ENCODE peak calls at places on chromosome 6, in four cellular contexts. V is NCI-H510A treated with DMSO at 0.1 percent for 48 hours, S is nephron progenitor cell, G is mammary epithelial cell. R is an unnamed sample.

GRCh38 chr6:139490482-139490881 is 116.0 kb upstream of the CITED2 start:
- DNase-seq in V (no peak), S (no peak), G (no peak), R (no peak)

GRCh38 chr6:122790740-122791679 is 2.0 kb downstream of the SMPDL3A start:
- DNase-seq in V (no peak), S (no peak), G (no peak), R (no peak)

GRCh38 chr6:6654599-6655575 is 66.4 kb downstream of the LY86 start:
- DNase-seq in V (no peak), S (no peak), G (no peak), R (no peak)

GRCh38 chr6:145587342-145587741 is 148.0 kb downstream of the EPM2A start:
- DNase-seq in V (no peak), S (no peak), G (no peak), R (no peak)

GRCh38 chr6:25886066-25886465 is 12.0 kb upstream of the SLC17A3 start:
- DNase-seq in V (no peak), S (no peak), G (no peak), R (no peak)

GRCh38 chr6:157659536-157660271 is 163.3 kb upstream of the SNX9 start:
- DNase-seq in V (peak), S (no peak), G (no peak), R (no peak)

GRCh38 chr6:3136361-3136760 is 17.9 kb downstream of the BPHL start:
- DNase-seq in V (no peak), S (no peak), G (no peak), R (no peak)

GRCh38 chr6:48472535-48472934 is 361.5 kb upstream of the PTCHD4 start:
- DNase-seq in V (no peak), S (no peak), G (no peak), R (no peak)

GRCh38 chr6:123515715-123516114 is 121.0 kb downstream of the TRDN start:
- DNase-seq in V (no peak), S (no peak), G (no peak), R (no peak)

GRCh38 chr6:28673800-28674671 is 148.4 kb downstream of the GPX5 start:
- DNase-seq in V (no peak), S (peak), G (peak), R (peak)